ENCODE peak calls at places on chromosomes 12 and 14, in four cellular contexts. M is K562, E is HCT116, Y is HepG2. Z is an unnamed sample.

GRCh38 chr12:65965358-65965757 is 141.1 kb downstream of the HMGA2 start:
- DNase-seq in M (no peak), E (no peak), Y (no peak), Z (no peak)

GRCh38 chr12:78442454-78442801 is 422.1 kb upstream of the SYT1 start:
- DNase-seq in M (no peak), E (no peak), Y (no peak), Z (no peak)

GRCh38 chr14:41824441-41824840 is 217.8 kb downstream of the LRFN5 start:
- DNase-seq in M (no peak), E (no peak), Y (no peak), Z (no peak)

GRCh38 chr14:34020014-34020413 is 69.1 kb upstream of the EGLN3 start:
- DNase-seq in M (no peak), E (no peak), Y (no peak), Z (no peak)

GRCh38 chr12:30417697-30418231 is 277.9 kb downstream of the IPO8 start:
- DNase-seq in M (no peak), E (peak; percentile 44), Y (no peak), Z (peak; percentile 96)

GRCh38 chr14:29227631-29228030 is 461.0 kb downstream of the FOXG1 start:
- DNase-seq in M (no peak), E (no peak), Y (no peak), Z (no peak)

GRCh38 chr14:54420478-54421116 is 20.6 kb downstream of the CNIH1 start:
- DNase-seq in M (peak; percentile 23), E (peak; percentile 29), Y (peak; percentile 46), Z (no peak)

GRCh38 chr14:52801014-52801708 is 9.8 kb upstream of the GNPNAT1 start:
- DNase-seq in M (no peak), E (no peak), Y (no peak), Z (no peak)

GRCh38 chr14:61491224-61491623 is 169.8 kb downstream of the PRKCH start:
- DNase-seq in M (no peak), E (no peak), Y (peak; percentile 84), Z (no peak)

GRCh38 chr12:122788387-122788786 is 14.0 kb downstream of the CCDC62 start:
- DNase-seq in M (no peak), E (no peak), Y (no peak), Z (no peak)

GRCh38 chr14:61569783-61570182 is 125.5 kb upstream of the HIF1A start:
- DNase-seq in M (no peak), E (no peak), Y (peak; percentile 60), Z (no peak)

GRCh38 chr14:35285991-35286564 is 6.1 kb upstream of the PSMA6 start:
- DNase-seq in M (no peak), E (no peak), Y (no peak), Z (no peak)

GRCh38 chr12:4540633-4541032 is 1.9 kb downstream of the RAD51AP1 start:
- DNase-seq in M (no peak), E (no peak), Y (no peak), Z (no peak)

GRCh38 chr12:131397493-131398181 is 313.3 kb upstream of the SFSWAP start:
- DNase-seq in M (no peak), E (no peak), Y (no peak), Z (no peak)

GRCh38 chr14:70052990-70053389 is 135.8 kb downstream of the SLC8A3 start:
- DNase-seq in M (no peak), E (no peak), Y (peak; percentile 38), Z (no peak)

GRCh38 chr12:19846561-19846960 is 407.3 kb downstream of the AEBP2 start:
- DNase-seq in M (no peak), E (no peak), Y (no peak), Z (no peak)

GRCh38 chr12:52402377-52402776 is 3.8 kb downstream of the KRT82 start:
- DNase-seq in M (no peak), E (no peak), Y (no peak), Z (no peak)

GRCh38 chr12:114403044-114403689 is 2.8 kb downstream of the TBX5 start:
- DNase-seq in M (no peak), E (no peak), Y (no peak), Z (no peak)

GRCh38 chr12:45648070-45648469 is 81.4 kb upstream of the ARID2 start:
- DNase-seq in M (no peak), E (no peak), Y (peak; percentile 6), Z (no peak)

GRCh38 chr12:6224550-6224949 is 24.4 kb downstream of the CD9 start:
- DNase-seq in M (no peak), E (no peak), Y (no peak), Z (no peak)

GRCh38 chr12:117408161-117408791 is 46.9 kb upstream of the NOS1 start:
- DNase-seq in M (no peak), E (no peak), Y (no peak), Z (no peak)

GRCh38 chr12:53990311-53991076 is 5.5 kb downstream of the HOXC10 start:
- DNase-seq in M (no peak), E (no peak), Y (no peak), Z (no peak)

GRCh38 chr14:69685217-69685616 is 73.8 kb downstream of the SUSD6 start:
- DNase-seq in M (no peak), E (no peak), Y (no peak), Z (peak; percentile 56)

GRCh38 chr12:84069079-84069661 is 843.4 kb downstream of the SLC6A15 start:
- DNase-seq in M (no peak), E (no peak), Y (no peak), Z (no peak)

GRCh38 chr12:56151672-56152131 is 685 bp upstream of the MYL6B start:
- DNase-seq in M (peak; percentile 56), E (peak; percentile 44), Y (peak; percentile 80), Z (peak; percentile 45)

GRCh38 chr14:96863327-96863985 is 66.3 kb downstream of the VRK1 start:
- DNase-seq in M (no peak), E (no peak), Y (no peak), Z (no peak)

DNA sequence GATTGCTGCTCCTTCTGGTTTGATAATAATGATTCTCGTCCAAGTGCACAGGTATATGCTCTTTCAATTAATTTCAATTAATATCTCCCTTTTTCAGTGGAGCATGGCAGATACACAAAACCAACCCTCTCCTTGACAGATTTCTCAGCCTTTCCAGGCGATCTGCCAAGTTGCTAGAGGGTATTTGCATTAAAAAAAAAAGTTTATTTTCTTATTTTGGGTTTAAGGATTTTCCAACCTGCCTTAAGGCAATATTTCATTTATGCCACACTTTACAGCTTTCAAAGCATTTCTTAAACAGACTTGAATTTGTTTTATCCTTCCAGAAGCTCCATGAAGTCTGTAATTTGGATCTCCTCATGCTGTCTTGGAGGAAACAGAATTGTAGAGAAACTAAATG is 2.1 kb downstream of the DGLUCY start:
- DNase-seq in M (no peak), E (no peak), Y (no peak), Z (no peak)
- H3K27ac ChIP-seq in M (peak overlapping the region; percentile 90), E (no peak overlapping the region), Y (no peak overlapping the region), Z (peak overlapping the region; percentile 59)

DNA sequence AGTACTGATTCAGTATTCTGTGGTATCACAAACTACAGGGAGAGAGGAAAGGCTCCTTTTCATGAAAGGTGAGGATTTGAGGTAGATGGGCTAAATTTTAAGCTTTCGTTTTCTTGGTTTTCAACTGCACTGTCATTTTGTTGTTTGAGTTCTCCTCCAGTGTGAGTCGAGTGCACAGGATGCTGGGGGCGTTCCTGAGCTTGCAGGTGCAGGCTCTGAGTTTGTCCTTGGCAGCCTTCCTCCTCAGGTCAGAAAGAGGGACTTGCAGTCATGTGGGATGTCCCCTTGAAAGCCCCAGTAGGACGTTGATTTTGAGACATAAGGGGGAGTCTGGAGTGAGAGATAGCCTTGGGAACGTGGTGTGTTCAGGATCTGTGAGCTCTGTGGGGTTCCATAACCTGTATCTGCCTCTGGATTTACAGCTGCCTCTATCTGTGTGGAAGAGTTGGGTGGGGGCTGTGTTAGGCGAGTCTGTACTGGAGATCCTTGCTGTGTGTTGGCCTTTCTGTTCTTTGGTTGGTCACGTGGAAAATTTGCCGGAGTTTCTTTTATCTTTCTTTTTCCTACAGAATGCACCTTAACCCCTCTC is 33.7 kb downstream of the ZNF664 start:
- DNase-seq in M (peak; percentile 60), E (no peak), Y (no peak), Z (no peak)
- TF ChIP-seq TCF7L2 in M (no peak), E (no peak), Y (no peak), Z (no peak)

GRCh38 chr14:89242871-89243270 is 174.2 kb downstream of the FOXN3 start:
- DNase-seq in M (no peak), E (no peak), Y (no peak), Z (no peak)

GRCh38 chr14:89241265-89241664 is 175.8 kb downstream of the FOXN3 start:
- DNase-seq in M (no peak), E (no peak), Y (no peak), Z (no peak)

GRCh38 chr14:89243765-89244164 is 173.3 kb downstream of the FOXN3 start:
- DNase-seq in M (no peak), E (no peak), Y (no peak), Z (no peak)

GRCh38 chr14:89243286-89243685 is 173.7 kb downstream of the FOXN3 start:
- DNase-seq in M (no peak), E (no peak), Y (no peak), Z (no peak)

DNA sequence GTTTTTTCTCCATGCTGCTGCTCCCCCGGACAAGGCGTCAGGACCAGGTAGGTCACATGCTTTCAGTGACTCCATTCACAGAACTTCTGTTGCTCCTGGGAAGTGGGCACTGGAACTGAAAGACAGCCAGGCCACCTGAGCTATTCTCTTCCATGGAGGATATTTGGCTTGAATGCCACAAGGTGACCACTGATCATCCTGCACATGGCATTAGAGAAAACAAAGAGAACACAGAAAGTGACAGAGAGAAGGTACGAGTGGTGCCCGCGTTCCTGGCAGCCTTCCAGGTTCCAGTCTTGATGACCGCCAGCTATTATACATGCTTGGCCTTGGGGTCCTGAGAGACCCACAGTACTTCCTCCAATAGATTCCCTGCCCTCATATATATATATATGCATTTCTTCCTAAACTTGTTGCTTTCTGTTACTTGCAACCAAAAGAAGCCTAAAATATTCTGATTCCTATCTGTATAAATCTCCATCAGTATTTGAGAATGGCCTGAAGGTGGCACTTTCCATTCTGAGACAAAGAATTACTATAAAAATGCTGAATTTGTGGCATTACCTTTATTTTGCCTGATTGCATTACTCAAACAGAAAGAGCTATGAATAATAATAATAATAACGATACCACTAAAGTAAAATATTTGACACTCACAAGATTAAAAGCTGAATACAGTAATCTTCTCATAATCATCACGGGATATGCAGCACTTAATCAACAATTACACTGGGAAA is 174.9 kb downstream of the FOXN3 start:
- DNase-seq in M (no peak), E (no peak), Y (no peak), Z (no peak)
- TF ChIP-seq CTCF in M (no peak), E (no peak), Y (no peak), Z (no peak)

DNA sequence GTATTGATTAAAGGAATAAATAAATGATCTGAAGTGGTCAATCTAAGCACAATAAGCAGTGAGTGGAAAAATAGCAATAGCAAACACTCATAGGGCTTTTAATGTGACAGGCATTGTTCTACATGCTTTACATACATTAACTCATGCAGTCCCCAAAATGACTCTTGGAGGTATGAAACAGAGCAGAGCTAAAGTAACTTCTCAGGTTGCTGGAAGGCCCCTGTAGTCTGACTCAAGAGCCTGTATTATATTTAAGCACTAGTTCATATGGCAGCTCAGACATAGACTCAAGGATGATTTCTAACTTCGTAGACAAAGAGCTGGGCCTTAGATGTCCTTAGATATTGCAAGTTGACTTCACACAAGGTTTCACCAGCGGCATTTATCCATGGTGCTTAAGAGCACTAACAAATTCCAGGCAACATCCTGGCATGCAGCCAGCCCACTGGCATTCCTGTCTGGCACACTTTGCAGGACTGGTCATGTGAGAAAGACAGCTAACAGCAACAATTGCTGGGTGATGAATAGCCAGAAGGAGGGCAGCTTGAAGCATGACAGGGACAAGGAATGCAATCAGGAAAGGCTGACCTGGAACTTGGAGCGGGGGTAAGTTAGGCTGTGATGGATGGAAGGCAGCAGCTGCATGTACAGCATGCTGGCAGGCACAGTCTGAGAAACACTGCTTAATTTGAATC is 22.9 kb upstream of the KTN1 start:
- DNase-seq in M (no peak), E (peak; percentile 38), Y (peak; percentile 34), Z (no peak)
- H3K27ac ChIP-seq in M (no peak overlapping the region), E (no peak overlapping the region), Y (no peak overlapping the region), Z (peak overlapping the region; percentile 48)